ENCODE peak calls at places on chromosomes 13 and 19, in eight cellular contexts. W is stimulated activated CD8-positive, alpha-beta memory T cell treated with anti-CD3 and anti-CD28 coated beads, Interleukin-7, amount 100 ng/mL, for 48 hours; X is mucosa of descending colon; T is A172; S is activated CD4-positive, alpha-beta T cell treated with anti-CD3 and anti-CD28 coated beads, Interleukin-2, amount 50 U/mL, for 4 hours; V is AG04449; I is B cell; F is HS-5. P is an unnamed sample.

GRCh38 chr19:55319786-55320185 is 5.4 kb downstream of the TMEM150B start:
- DNase-seq in W (no peak), X (no peak), T (no peak), S (no peak), V (no peak), I (peak; percentile 7), F (no peak), P (no peak)

GRCh38 chr13:29948246-29948645 is 97.8 kb upstream of the UBL3 start:
- DNase-seq in W (no peak), X (no peak), T (peak; percentile 5), S (no peak), V (no peak), I (no peak), F (no peak), P (no peak)

GRCh38 chr19:35223856-35224505 is 4.6 kb downstream of the FAM187B start:
- DNase-seq in W (no peak), X (no peak), T (no peak), S (no peak), V (no peak), I (no peak), F (no peak), P (no peak)

GRCh38 chr13:75788494-75788991 is 152.4 kb downstream of the LMO7 start:
- DNase-seq in W (no peak), X (peak; percentile 61), T (peak; percentile 89), S (no peak), V (peak; percentile 82), I (no peak), F (peak; percentile 75), P (no peak)

GRCh38 chr19:46601318-46602224 is at the start of gene CALM3:
- DNase-seq in W (no peak), X (no peak), T (no peak), S (no peak), V (no peak), I (peak; percentile 43), F (no peak), P (no peak)

GRCh38 chr13:48896312-48896711 is 79.4 kb upstream of the FNDC3A start:
- DNase-seq in W (no peak), X (no peak), T (peak; percentile 29), S (no peak), V (no peak), I (no peak), F (no peak), P (no peak)

GRCh38 chr19:33530261-33530660 is 8.7 kb upstream of the PEPD start:
- DNase-seq in W (no peak), X (no peak), T (no peak), S (no peak), V (no peak), I (no peak), F (no peak), P (no peak)

GRCh38 chr13:110506859-110507566 is 54.5 kb downstream of the RAB20 start:
- DNase-seq in W (no peak), X (peak; percentile 96), T (no peak), S (no peak), V (no peak), I (no peak), F (no peak), P (no peak)

GRCh38 chr13:110575322-110576069 is 14.0 kb upstream of the RAB20 start:
- DNase-seq in W (no peak), X (no peak), T (peak; percentile 65), S (no peak), V (no peak), I (peak; percentile 60), F (no peak), P (no peak)

GRCh38 chr19:38063921-38064320 is 156.9 kb downstream of the SIPA1L3 start:
- DNase-seq in W (no peak), X (no peak), T (no peak), S (no peak), V (no peak), I (no peak), F (no peak), P (no peak)

GRCh38 chr19:14416743-14417214 is 2.4 kb downstream of the DDX39A start:
- DNase-seq in W (no peak), X (peak; percentile 58), T (no peak), S (no peak), V (no peak), I (peak; percentile 2), F (no peak), P (no peak)

GRCh38 chr13:48369988-48370387 is 42.9 kb downstream of the LPAR6 start:
- DNase-seq in W (no peak), X (no peak), T (no peak), S (no peak), V (no peak), I (no peak), F (no peak), P (no peak)

GRCh38 chr19:45451181-45451849 is 16.5 kb upstream of the FOSB start:
- DNase-seq in W (no peak), X (peak; percentile 54), T (no peak), S (no peak), V (no peak), I (peak; percentile 54), F (no peak), P (peak; percentile 35)

GRCh38 chr19:37114001-37114400 is 35.8 kb downstream of the ZNF420 start:
- DNase-seq in W (no peak), X (no peak), T (no peak), S (no peak), V (no peak), I (no peak), F (no peak), P (no peak)

GRCh38 chr19:18768046-18768771 is 22.9 kb downstream of the COMP start:
- DNase-seq in W (no peak), X (no peak), T (no peak), S (no peak), V (no peak), I (no peak), F (no peak), P (no peak)

GRCh38 chr19:39735688-39736087 is 2.1 kb downstream of the CLC start:
- DNase-seq in W (no peak), X (no peak), T (no peak), S (no peak), V (no peak), I (no peak), F (no peak), P (no peak)

GRCh38 chr19:42191855-42192254 is 25.6 kb downstream of the DEDD2 start:
- DNase-seq in W (no peak), X (peak; percentile 96), T (peak; percentile 84), S (no peak), V (no peak), I (no peak), F (peak; percentile 83), P (no peak)

GRCh38 chr19:5068251-5069090 is 99.6 kb downstream of the KDM4B start:
- DNase-seq in W (no peak), X (no peak), T (no peak), S (no peak), V (no peak), I (no peak), F (no peak), P (no peak)

GRCh38 chr19:1279782-1280341 is 4.5 kb downstream of the FAM174C start:
- DNase-seq in W (peak; percentile 62), X (peak; percentile 92), T (peak; percentile 85), S (peak; percentile 74), V (no peak), I (peak; percentile 90), F (no peak), P (peak; percentile 70)

GRCh38 chr13:113629814-113630213 is 28.2 kb downstream of the ATP4B start:
- DNase-seq in W (no peak), X (no peak), T (no peak), S (no peak), V (no peak), I (no peak), F (no peak), P (no peak)

GRCh38 chr13:107202371-107203023 is 634.6 kb upstream of the ARGLU1 start:
- DNase-seq in W (no peak), X (peak; percentile 13), T (no peak), S (no peak), V (no peak), I (no peak), F (no peak), P (no peak)